ENCODE peak calls at places on chromosomes 12 and 14, in four cellular contexts. Q is PC-3, T is GM23338, J is HCT116. M is an unnamed sample.

GRCh38 chr12:21324551-21324950 is 10.2 kb downstream of the SLCO1A2 start:
- DNase-seq in Q (no peak), T (peak; percentile 86), J (no peak), M (no peak)

GRCh38 chr12:120762093-120762492 is 36.5 kb downstream of the ACADS start:
- DNase-seq in Q (no peak), T (no peak), J (no peak), M (no peak)

GRCh38 chr12:46217686-46218508 is 50.9 kb downstream of the SLC38A1 start:
- DNase-seq in Q (no peak), T (no peak), J (no peak), M (no peak)

GRCh38 chr14:21084988-21085853 is 13.2 kb downstream of the ZNF219 start:
- DNase-seq in Q (peak; percentile 20), T (no peak), J (no peak), M (no peak)

GRCh38 chr12:12513416-12514006 is 49.2 kb downstream of the DUSP16 start:
- DNase-seq in Q (no peak), T (no peak), J (no peak), M (no peak)

GRCh38 chr12:102462803-102463499 is 17.4 kb downstream of the IGF1 start:
- DNase-seq in Q (no peak), T (no peak), J (no peak), M (no peak)

GRCh38 chr12:67646775-67647174 is 1.8 kb upstream of the DYRK2 start:
- DNase-seq in Q (no peak), T (no peak), J (no peak), M (no peak)

GRCh38 chr14:89486505-89486904 is 69.5 kb upstream of the FOXN3 start:
- DNase-seq in Q (no peak), T (no peak), J (no peak), M (no peak)

GRCh38 chr12:76506149-76506548 is 53.4 kb downstream of the OSBPL8 start:
- DNase-seq in Q (no peak), T (no peak), J (no peak), M (no peak)

GRCh38 chr12:19165446-19165845 is 35.9 kb downstream of the PLEKHA5 start:
- DNase-seq in Q (peak; percentile 58), T (peak; percentile 34), J (no peak), M (peak; percentile 19)

GRCh38 chr12:42923564-42923963 is 334.0 kb upstream of the PRICKLE1 start:
- DNase-seq in Q (no peak), T (no peak), J (no peak), M (no peak)

DNA sequence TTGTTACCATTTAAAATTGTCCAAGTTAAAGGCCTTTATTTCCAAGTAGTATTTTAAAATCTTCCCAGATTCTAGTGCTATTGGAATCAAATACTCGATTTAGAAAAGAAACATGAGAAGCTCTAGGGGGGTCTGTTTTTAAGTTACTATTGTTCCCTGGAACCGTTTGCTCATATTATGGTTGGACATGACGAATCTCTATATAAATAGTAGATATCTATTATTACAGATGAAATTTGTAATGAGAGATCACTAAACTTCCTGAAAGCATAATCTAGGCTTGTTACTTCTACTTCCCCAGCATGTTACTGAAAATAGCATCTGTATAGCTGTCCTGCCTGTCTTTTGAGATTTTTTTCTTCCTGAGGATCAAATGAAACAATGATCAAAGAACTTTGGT is 70.1 kb downstream of the LGR5 start:
- DNase-seq in Q (no peak), T (no peak), J (no peak), M (no peak)
- H3K4me2 ChIP-seq in Q (no peak overlapping the region), T (no peak overlapping the region), J (no peak overlapping the region), M (no peak overlapping the region)

GRCh38 chr14:69631509-69631908 is 20.1 kb downstream of the SUSD6 start:
- DNase-seq in Q (peak; percentile 59), T (no peak), J (no peak), M (no peak)
- H4K20me1 ChIP-seq in Q (no peaks in the 10 kb centered on the region), T (no peaks in the 10 kb centered on the region), J (no peaks in the 10 kb centered on the region), M (peaks cover 56% of the 10 kb centered on the region)

DNA sequence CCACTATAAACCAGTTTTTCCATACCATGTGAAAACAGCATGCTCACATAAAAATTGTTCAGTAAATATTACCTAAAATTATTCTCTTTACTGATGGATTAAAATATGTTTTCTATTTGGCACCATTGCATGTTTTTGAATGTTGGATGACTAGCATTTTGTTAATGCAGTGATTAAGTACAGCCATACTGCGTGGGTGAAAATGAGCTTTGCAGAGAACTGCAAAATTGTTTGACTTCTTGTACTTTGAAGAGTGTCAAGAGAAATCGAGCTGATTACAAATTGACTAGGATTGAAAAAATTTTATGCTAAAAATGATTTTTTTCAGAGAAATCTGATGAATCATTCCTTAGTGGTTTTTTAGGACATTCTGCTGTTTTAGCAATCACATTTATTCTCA is 452.9 kb downstream of the RPL10L start:
- DNase-seq in Q (no peak), T (no peak), J (no peak), M (no peak)
- H3K4me2 ChIP-seq in Q (no peak overlapping the region), T (no peak overlapping the region), J (no peak overlapping the region), M (no peak overlapping the region)

GRCh38 chr12:7934560-7935463 is 1.2 kb downstream of the SLC2A3 start:
- DNase-seq in Q (no peak), T (no peak), J (no peak), M (no peak)
- H4K20me1 ChIP-seq in Q (no peaks in the 10 kb centered on the region), T (peaks cover 34% of the 10 kb centered on the region), J (no peaks in the 10 kb centered on the region), M (peaks cover 6% of the 10 kb centered on the region)

DNA sequence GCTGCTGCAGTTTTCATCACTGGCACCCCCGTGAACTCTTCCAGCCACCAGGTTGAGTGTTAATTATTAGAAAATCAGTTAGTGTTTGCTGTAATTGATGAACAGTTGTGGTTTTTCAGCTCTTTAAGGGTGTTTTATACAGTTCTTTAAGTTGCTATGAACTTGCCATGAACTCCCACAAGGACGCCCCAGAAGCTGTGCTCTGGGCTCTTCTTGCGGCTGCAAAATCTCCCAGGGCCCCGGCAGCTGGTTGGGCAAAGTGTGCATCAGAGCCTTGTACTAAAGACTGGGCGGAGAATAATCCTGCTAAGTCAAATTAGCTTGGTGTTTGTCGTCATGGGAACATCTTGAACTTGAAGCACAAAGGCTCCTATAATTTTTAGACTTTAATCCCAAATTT is 82.2 kb downstream of the EML1 start:
- DNase-seq in Q (no peak), T (no peak), J (no peak), M (no peak)
- H3K4me2 ChIP-seq in Q (no peak overlapping the region), T (no peak overlapping the region), J (no peak overlapping the region), M (no peak overlapping the region)

DNA sequence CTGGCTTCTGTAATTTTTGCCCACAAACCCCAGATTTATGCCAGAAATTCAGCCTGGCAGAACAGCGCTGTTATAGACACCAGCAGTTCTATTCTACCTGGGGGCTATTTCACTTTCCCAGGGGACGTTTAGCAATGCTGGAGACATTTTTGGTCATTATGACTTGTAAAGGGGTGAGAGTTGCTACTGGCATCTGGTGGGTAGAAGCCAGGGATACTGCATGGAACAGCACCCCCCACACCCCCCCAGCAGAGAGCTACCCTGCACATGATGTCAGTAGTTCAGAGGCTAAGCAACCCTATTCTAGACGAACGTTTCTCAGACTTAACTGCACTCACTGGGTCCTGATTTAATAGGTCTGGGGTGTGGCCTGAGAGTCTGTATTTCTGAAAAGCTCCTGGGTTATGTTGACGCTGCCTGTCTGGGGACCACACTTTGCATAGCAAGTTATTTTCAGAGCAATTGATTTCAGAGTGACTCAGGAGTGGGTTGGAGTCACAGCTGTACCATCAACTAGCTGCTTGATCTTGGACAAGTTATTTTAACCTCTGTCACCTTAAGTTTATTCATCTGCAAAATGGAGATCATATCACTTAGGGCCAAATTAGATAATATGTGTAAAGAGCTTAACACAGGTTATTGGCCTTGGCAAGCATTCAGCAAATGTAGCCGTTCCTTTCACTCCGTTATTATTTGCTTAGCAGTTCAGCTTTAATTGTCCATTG is 48.5 kb downstream of the CHST11 start:
- DNase-seq in Q (no peak), T (no peak), J (no peak), M (no peak)
- H4K20me1 ChIP-seq in Q (no peaks in the 10 kb centered on the region), T (peaks cover 3% of the 10 kb centered on the region), J (no peaks in the 10 kb centered on the region), M (no peaks in the 10 kb centered on the region)

GRCh38 chr14:70856851-70857498 is 47.7 kb upstream of the MAP3K9 start:
- DNase-seq in Q (peak; percentile 83), T (no peak), J (no peak), M (no peak)
- H3K4me2 ChIP-seq in Q (peak overlapping the region; percentile 18), T (no peak overlapping the region), J (no peak overlapping the region), M (no peak overlapping the region)

GRCh38 chr12:49108958-49109404 is 1.7 kb downstream of the LMBR1L start:
- DNase-seq in Q (no peak), T (no peak), J (no peak), M (peak; percentile 73)

GRCh38 chr12:49109631-49110172 is 945 bp downstream of the LMBR1L start:
- DNase-seq in Q (no peak), T (no peak), J (no peak), M (no peak)

GRCh38 chr12:49110191-49111155 is at the start of gene LMBR1L:
- DNase-seq in Q (peak; percentile 99), T (peak; percentile 99), J (peak; percentile 96), M (peak; percentile 98)

GRCh38 chr12:49104822-49105221 is 5.8 kb downstream of the LMBR1L start:
- DNase-seq in Q (no peak), T (no peak), J (no peak), M (no peak)

DNA sequence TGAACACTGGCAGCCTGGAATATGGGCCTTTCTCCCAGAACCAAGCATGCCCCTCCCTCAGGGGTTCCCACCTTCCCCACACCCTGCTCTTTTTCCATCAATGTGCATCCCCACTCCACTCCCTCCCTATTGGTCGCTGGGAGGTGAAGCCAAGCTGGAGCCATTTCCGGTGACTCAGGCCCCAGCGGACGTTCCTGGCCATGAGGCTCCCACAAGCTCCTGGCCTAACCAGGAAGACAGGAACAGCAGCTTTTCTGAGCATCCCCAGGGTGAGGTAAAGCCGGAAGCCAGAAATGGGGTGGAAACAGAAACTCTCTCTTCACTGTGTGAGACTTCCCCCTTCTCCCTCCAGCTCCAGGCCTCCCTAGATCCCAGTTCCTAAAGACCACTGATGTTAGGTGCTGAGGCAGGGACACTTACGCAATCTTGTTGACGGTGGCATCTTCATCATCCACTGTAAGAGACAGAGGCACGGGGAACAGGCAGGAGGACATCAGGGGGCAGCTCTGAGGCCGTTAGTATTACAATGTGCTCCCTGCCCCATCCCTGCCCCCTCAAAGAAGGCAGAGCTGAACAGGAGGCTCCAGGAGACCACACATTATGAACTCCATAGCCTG is 5.0 kb downstream of the LMBR1L start:
- DNase-seq in Q (peak; percentile 91), T (no peak), J (no peak), M (no peak)
- H4K20me1 ChIP-seq in Q (no peaks in the 10 kb centered on the region), T (peaks cover 8% of the 10 kb centered on the region), J (no peaks in the 10 kb centered on the region), M (peaks cover 36% of the 10 kb centered on the region)

M was measured in hepatocyte.